ENCODE peak calls at places on chromosomes 5 and 9, in five cellular contexts. J is AG08396, X is OCI-LY7, T is heart left ventricle, L is AML-193. A is an unnamed sample.
A peak's percentile ranks its signal among the peaks of the same experiment; 100 is the strongest.

GRCh38 chr5:132180134-132180745 is 47.4 kb downstream of the P4HA2 start:
- DNase-seq in L (peak; percentile 60), X (peak; percentile 75), T (no peak), J (peak; percentile 79), A (no peak)

GRCh38 chr9:19373527-19373926 is 6.5 kb downstream of the RPS6 start:
- DNase-seq in J (no peak), T (no peak), L (no peak), X (no peak), A (no peak)

GRCh38 chr5:68456756-68457217 is 241.2 kb downstream of the PIK3R1 start:
- DNase-seq in X (no peak), J (peak; percentile 36), L (no peak), T (peak; percentile 47), A (no peak)

GRCh38 chr9:6173914-6174313 is 41.7 kb upstream of the IL33 start:
- DNase-seq in J (no peak), T (no peak), X (no peak), L (no peak), A (no peak)

GRCh38 chr5:169650701-169651331 is 13.7 kb downstream of the DOCK2 start:
- DNase-seq in L (no peak), J (peak; percentile 37), T (no peak), X (peak; percentile 43), A (no peak)

GRCh38 chr9:33128570-33128969 is 38.6 kb downstream of the B4GALT1 start:
- DNase-seq in L (no peak), J (no peak), T (no peak), X (no peak), A (no peak)

GRCh38 chr9:109251080-109251775 is 69.6 kb downstream of the EPB41L4B start:
- DNase-seq in J (no peak), X (no peak), L (no peak), T (no peak), A (no peak)

GRCh38 chr9:84667571-84668203 is 1.8 kb upstream of the NTRK2 start:
- DNase-seq in T (no peak), L (no peak), X (no peak), J (peak; percentile 54), A (peak; percentile 21)

GRCh38 chr9:116149844-116150243 is 3.7 kb upstream of the PAPPA start:
- DNase-seq in T (no peak), J (peak; percentile 30), L (no peak), X (peak; percentile 14), A (no peak)

GRCh38 chr9:89278997-89279739 is 31.8 kb upstream of the CKS2 start:
- DNase-seq in L (peak; percentile 50), T (no peak), J (peak; percentile 65), X (peak; percentile 65), A (no peak)

GRCh38 chr5:93894471-93895354 is 153.3 kb upstream of the POU5F2 start:
- DNase-seq in X (no peak), J (no peak), T (no peak), L (peak; percentile 4), A (no peak)

GRCh38 chr5:169157064-169157463 is 143.9 kb downstream of the SLIT3 start:
- DNase-seq in J (no peak), X (no peak), L (no peak), T (no peak), A (no peak)

GRCh38 chr5:155252717-155253116 is 239.2 kb downstream of the KIF4B start:
- DNase-seq in T (no peak), X (no peak), J (no peak), L (no peak), A (no peak)

GRCh38 chr9:133779081-133779480 is 40.9 kb upstream of the SARDH start:
- DNase-seq in T (no peak), J (no peak), X (no peak), L (no peak), A (no peak)

GRCh38 chr5:171116711-171117110 is 192.3 kb upstream of the TLX3 start:
- DNase-seq in L (no peak), X (no peak), T (no peak), J (no peak), A (no peak)

GRCh38 chr5:131952286-131952857 is 6.9 kb upstream of the MEIKIN start:
- DNase-seq in X (no peak), J (no peak), T (no peak), L (no peak), A (no peak)

GRCh38 chr5:170277953-170278352 is 19.6 kb downstream of the LCP2 start:
- DNase-seq in J (no peak), T (no peak), L (no peak), X (peak; percentile 47), A (no peak)

GRCh38 chr9:257957-258356 is 43.3 kb downstream of the DOCK8 start:
- DNase-seq in L (peak; percentile 86), T (no peak), X (no peak), J (no peak), A (no peak)

GRCh38 chr9:33167084-33167948 is at the start of gene B4GALT1:
- DNase-seq in T (peak; percentile 96), L (peak; percentile 95), J (peak; percentile 96), X (peak; percentile 95), A (peak; percentile 95)

GRCh38 chr5:152443935-152444334 is 38.9 kb upstream of the NMUR2 start:
- DNase-seq in L (no peak), T (no peak), X (no peak), J (no peak), A (no peak)

GRCh38 chr9:127805620-127806019 is 2.9 kb downstream of the FPGS start:
- DNase-seq in T (no peak), J (no peak), L (no peak), X (peak; percentile 65), A (no peak)

GRCh38 chr5:160929343-160929742 is 77.3 kb upstream of the ATP10B start:
- DNase-seq in J (no peak), T (no peak), L (no peak), X (no peak), A (no peak)

GRCh38 chr5:136025900-136026299 is 2.9 kb upstream of the TGFBI start:
- DNase-seq in L (no peak), J (no peak), X (no peak), T (peak; percentile 71), A (no peak)

GRCh38 chr9:25537857-25538256 is 140.4 kb downstream of the TUSC1 start:
- DNase-seq in J (no peak), T (no peak), X (no peak), L (no peak), A (no peak)

GRCh38 chr5:156258934-156259333 is 68.0 kb upstream of the SGCD start:
- DNase-seq in T (no peak), J (no peak), L (no peak), X (no peak), A (no peak)

GRCh38 chr5:34501840-34502239 is 154.3 kb upstream of the RAI14 start:
- DNase-seq in X (no peak), T (no peak), J (no peak), L (no peak), A (no peak)

GRCh38 chr5:172778223-172778814 is 7.3 kb upstream of the DUSP1 start:
- DNase-seq in L (no peak), T (no peak), J (peak; percentile 78), X (no peak), A (peak; percentile 24)

GRCh38 chr5:58666598-58667595 is 84.0 kb downstream of the RAB3C start:
- DNase-seq in X (no peak), J (no peak), T (no peak), L (no peak), A (no peak)

GRCh38 chr5:20486826-20487225 is 498.8 kb upstream of the CDH18 start:
- DNase-seq in T (no peak), J (no peak), X (no peak), L (no peak), A (no peak)

GRCh38 chr9:385818-386398 is 171.2 kb downstream of the DOCK8 start:
- DNase-seq in X (peak; percentile 67), L (peak; percentile 15), T (peak; percentile 19), J (peak; percentile 52), A (peak; percentile 48)

GRCh38 chr9:133762488-133763271 is 24.5 kb upstream of the SARDH start:
- DNase-seq in X (no peak), J (no peak), T (no peak), L (no peak), A (no peak)

GRCh38 chr9:113632776-113633590 is 169.5 kb downstream of the RGS3 start:
- DNase-seq in L (no peak), J (peak; percentile 54), X (no peak), T (no peak), A (peak; percentile 32)

GRCh38 chr9:121280715-121281613 is 13.0 kb downstream of the GSN start:
- DNase-seq in X (no peak), J (no peak), T (no peak), L (no peak), A (no peak)

GRCh38 chr5:1834022-1834551 is 32.9 kb downstream of the NDUFS6 start:
- DNase-seq in L (no peak), T (no peak), X (no peak), J (no peak), A (no peak)

GRCh38 chr5:392431-392988 is 50.5 kb upstream of the EXOC3 start:
- DNase-seq in X (peak; percentile 18), T (no peak), J (peak; percentile 16), L (peak; percentile 99), A (no peak)

GRCh38 chr9:34651876-34652602 is at the start of gene IL11RA:
- DNase-seq in J (peak; percentile 91), L (no peak), X (peak; percentile 33), T (peak; percentile 95), A (peak; percentile 80)